ENCODE peak calls at places on chromosomes 13 and 19, in five cellular contexts. S is H1, P is neuronal stem cell, D is mesenchymal stem cell, I is trophoblast cell. E is an unnamed sample.

GRCh38 chr13:67792151-67792665 is 562.1 kb upstream of the PCDH9 start:
- DNase-seq in P (no peak), D (no peak), S (no peak), I (no peak), E (no peak)

GRCh38 chr13:52830946-52831345 is 17.5 kb downstream of the PCDH8 start:
- DNase-seq in P (no peak), S (no peak), D (no peak), I (no peak), E (no peak)

GRCh38 chr19:45643927-45644771 is 5.0 kb upstream of the EML2 start:
- DNase-seq in S (no peak), P (no peak), I (no peak), D (no peak), E (no peak)

GRCh38 chr13:59673301-59673700 is 490.4 kb downstream of the DIAPH3 start:
- DNase-seq in S (no peak), P (no peak), I (no peak), D (no peak), E (no peak)

GRCh38 chr19:33214621-33215020 is 11.0 kb downstream of the SLC7A10 start:
- DNase-seq in I (peak; percentile 23), D (peak; percentile 34), P (no peak), S (no peak), E (peak; percentile 79)

GRCh38 chr13:111926501-111927180 is 140.3 kb upstream of the SOX1 start:
- DNase-seq in P (no peak), I (no peak), D (no peak), S (no peak), E (peak; percentile 17)

GRCh38 chr19:44841255-44841654 is 4.8 kb upstream of the NECTIN2 start:
- DNase-seq in S (no peak), I (no peak), P (no peak), D (no peak), E (no peak)

GRCh38 chr13:30802953-30803478 is 67.7 kb downstream of the ALOX5AP start:
- DNase-seq in D (peak; percentile 81), P (peak; percentile 63), I (peak; percentile 67), S (peak; percentile 93), E (peak; percentile 87)

GRCh38 chr13:74464656-74465055 is 330.5 kb upstream of the KLF12 start:
- DNase-seq in D (no peak), S (no peak), P (no peak), I (no peak), E (no peak)

GRCh38 chr19:11148001-11148400 is 7.6 kb downstream of the SPC24 start:
- DNase-seq in P (no peak), S (no peak), I (no peak), D (no peak), E (no peak)
- H3K4ac ChIP-seq in P (no peak overlapping the region), S (no peak overlapping the region), I (no peak overlapping the region), D (no peak overlapping the region), E (no peak overlapping the region)

GRCh38 chr19:47130120-47130588 is 481 bp upstream of the SAE1 start:
- DNase-seq in S (no peak), P (no peak), I (no peak), D (no peak), E (no peak)
- H2BK12ac ChIP-seq in S (peak overlapping the region; percentile 85), P (no peak overlapping the region), I (no peak overlapping the region), D (peak overlapping the region; percentile 33), E (no peak overlapping the region)

GRCh38 chr19:38072776-38073411 is 151.1 kb downstream of the DPF1 start:
- DNase-seq in D (no peak), P (no peak), I (peak; percentile 84), S (no peak), E (no peak)
- H3K18ac ChIP-seq in D (no peak overlapping the region), P (no peak overlapping the region), I (no peak overlapping the region), S (no peak overlapping the region), E (no peak overlapping the region)

GRCh38 chr19:5947435-5947834 is 30.5 kb downstream of the RANBP3 start:
- DNase-seq in D (peak; percentile 75), I (peak; percentile 14), S (no peak), P (no peak), E (no peak)

GRCh38 chr19:5950744-5951143 is 27.2 kb downstream of the RANBP3 start:
- DNase-seq in S (no peak), D (no peak), P (no peak), I (no peak), E (no peak)

GRCh38 chr19:5951338-5951861 is 26.5 kb downstream of the RANBP3 start:
- DNase-seq in S (no peak), I (no peak), D (no peak), P (no peak), E (peak; percentile 46)

GRCh38 chr19:5949792-5950305 is 28.1 kb downstream of the RANBP3 start:
- DNase-seq in S (no peak), I (no peak), P (no peak), D (no peak), E (no peak)

GRCh38 chr19:5948697-5949564 is 29.0 kb downstream of the RANBP3 start:
- DNase-seq in I (no peak), D (no peak), P (no peak), S (no peak), E (no peak)
- H3K4ac ChIP-seq in I (no peak overlapping the region), D (no peak overlapping the region), P (no peak overlapping the region), S (no peak overlapping the region), E (no peak overlapping the region)

GRCh38 chr13:71089105-71089504 is 777.9 kb downstream of the DACH1 start:
- DNase-seq in P (no peak), S (no peak), D (no peak), I (no peak), E (no peak)
- H2BK12ac ChIP-seq in P (no peak overlapping the region), S (no peak overlapping the region), D (no peak overlapping the region), I (no peak overlapping the region), E (no peak overlapping the region)

GRCh38 chr19:38849746-38850230 is at the start of gene HNRNPL:
- DNase-seq in S (peak; percentile 99), P (no peak), I (no peak), D (no peak), E (no peak)

GRCh38 chr19:38849147-38849745 is 540 bp downstream of the HNRNPL start:
- DNase-seq in S (peak; percentile 94), I (peak; percentile 93), D (peak; percentile 94), P (peak; percentile 96), E (peak; percentile 89)

GRCh38 chr19:38850231-38850975 is 617 bp upstream of the HNRNPL start:
- DNase-seq in P (peak; percentile 100), I (peak; percentile 100), D (peak; percentile 100), S (peak; percentile 96), E (peak; percentile 100)

GRCh38 chr19:38846097-38846496 is 3.7 kb downstream of the HNRNPL start:
- DNase-seq in S (no peak), D (no peak), P (no peak), I (no peak), E (no peak)

DNA sequence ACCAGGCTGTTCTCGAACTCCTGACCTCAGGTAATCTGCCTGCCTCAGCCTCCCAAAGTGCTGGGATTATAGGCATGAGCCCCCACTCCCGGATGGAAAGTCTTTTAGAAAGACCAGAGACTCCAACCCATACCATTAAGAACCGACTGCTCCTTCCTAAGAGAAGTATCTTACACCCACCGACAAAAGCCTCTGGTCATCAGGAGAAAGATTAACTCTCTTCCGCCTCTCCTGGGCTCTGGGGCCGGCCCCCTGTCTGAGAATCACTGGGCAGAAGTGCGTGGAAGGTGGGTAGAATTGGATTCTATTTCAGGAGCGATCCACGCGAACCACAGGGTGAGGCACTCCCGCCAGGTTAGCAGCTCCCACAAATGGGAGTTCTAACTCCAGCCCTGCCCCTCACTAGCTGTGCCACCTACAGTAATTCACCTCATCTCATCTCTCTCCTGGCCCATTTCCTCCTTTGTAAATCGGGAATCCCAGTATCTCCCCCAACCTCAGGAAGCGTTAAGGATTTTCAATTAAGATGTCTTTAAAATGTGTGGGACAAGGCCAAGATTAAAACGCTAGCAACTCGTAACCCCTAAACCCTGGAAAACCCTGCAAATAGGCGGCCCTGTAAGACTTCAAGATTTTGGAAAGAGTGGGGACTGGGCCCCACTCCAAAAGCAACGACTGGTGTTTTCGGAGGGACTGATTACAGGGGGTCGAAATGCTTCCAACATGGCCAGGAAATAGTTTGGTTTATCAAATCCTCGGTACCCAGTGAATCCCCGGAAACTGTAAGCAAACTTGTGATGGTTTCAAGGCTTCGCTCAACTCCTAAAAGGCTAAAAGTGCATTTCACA is 1.3 kb downstream of the HNRNPL start:
- DNase-seq in S (no peak), D (no peak), P (no peak), I (no peak), E (no peak)
- H3K18ac ChIP-seq in S (peak overlapping the region; percentile 44), D (peak overlapping the region; percentile 28), P (no peak overlapping the region), I (no peak overlapping the region), E (peak overlapping the region; percentile 64)

DNA sequence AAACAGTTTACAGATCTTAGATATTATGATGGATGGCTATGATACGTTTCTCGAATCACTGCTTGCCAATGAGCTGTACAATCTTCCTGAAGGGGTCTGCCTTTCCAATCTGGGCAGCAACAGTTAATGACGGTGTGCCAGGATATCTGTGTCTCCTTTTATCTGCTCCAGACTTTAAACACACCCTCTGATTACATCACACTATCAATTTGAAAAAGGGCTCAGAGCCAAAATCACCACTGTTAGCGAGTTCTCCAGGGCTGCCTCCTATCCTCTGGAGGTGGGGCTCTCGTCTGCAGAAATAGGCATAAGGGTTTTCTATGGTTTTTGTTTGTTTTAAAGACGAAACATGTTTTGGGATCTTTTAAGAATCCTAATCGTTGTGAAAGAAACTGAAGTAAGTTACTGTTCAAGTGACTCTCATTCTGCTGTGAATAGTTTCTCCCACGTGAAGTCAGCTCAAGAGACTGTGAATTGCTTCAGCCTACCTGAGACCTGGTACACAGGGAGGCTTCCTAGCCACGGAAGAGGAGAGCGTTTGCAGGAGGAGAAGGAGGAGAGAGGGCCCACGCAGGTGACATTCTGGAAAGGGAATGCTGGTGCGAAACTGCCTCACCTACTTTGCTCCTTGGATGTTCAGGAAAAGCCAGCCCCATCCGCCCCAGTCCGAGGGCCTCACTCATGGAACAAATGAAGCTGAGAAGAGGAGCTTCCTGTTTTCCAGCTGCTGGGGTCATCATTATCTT is 15.2 kb upstream of the GJA3 start:
- DNase-seq in D (no peak), S (no peak), I (no peak), P (no peak), E (no peak)
- H3K4ac ChIP-seq in D (no peak overlapping the region), S (no peak overlapping the region), I (no peak overlapping the region), P (no peak overlapping the region), E (no peak overlapping the region)

GRCh38 chr19:56146904-56147303 is 5.8 kb downstream of the ZNF444 start:
- DNase-seq in P (no peak), S (no peak), I (no peak), D (no peak), E (no peak)

GRCh38 chr19:56150358-56150757 is 9.3 kb downstream of the ZNF444 start:
- DNase-seq in S (no peak), P (no peak), D (no peak), I (no peak), E (no peak)

GRCh38 chr19:56147307-56147706 is 6.2 kb downstream of the ZNF444 start:
- DNase-seq in D (no peak), P (no peak), S (no peak), I (no peak), E (no peak)

GRCh38 chr19:56148096-56148495 is 7.0 kb downstream of the ZNF444 start:
- DNase-seq in P (no peak), D (no peak), I (no peak), S (no peak), E (no peak)

GRCh38 chr19:56149656-56150038 is 8.6 kb downstream of the ZNF444 start:
- DNase-seq in P (no peak), S (no peak), I (no peak), D (no peak), E (no peak)
- H2BK12ac ChIP-seq in P (no peak overlapping the region), S (no peak overlapping the region), I (no peak overlapping the region), D (no peak overlapping the region), E (no peak overlapping the region)